ENCODE peak calls at places on chromosomes 1 and 21, in seven cellular contexts. W is body of pancreas; A is psoas muscle; S is A549; G is heart right ventricle; N is fibroblast of lung; E is CD4-positive, alpha-beta memory T cell. C is an unnamed sample. For H3K9me3, the result is how much of the 10 kb centered on the place peaks cover.

GRCh38 chr1:183956559-183957188 is 80.9 kb downstream of the COLGALT2 start:
- DNase-seq in W (no peak), A (no peak), S (peak), G (no peak), N (peak), E (peak), C (peak)

GRCh38 chr1:1187938-1188337 is 14.3 kb downstream of the TTLL10 start:
- DNase-seq in W (no peak), A (no peak), S (no peak), G (no peak), N (peak), E (no peak), C (no peak)

GRCh38 chr1:87513971-87514660 is 185.4 kb downstream of the LMO4 start:
- DNase-seq in W (no peak), A (no peak), S (no peak), G (no peak), N (peak), E (no peak), C (no peak)

GRCh38 chr1:45685308-45686080 is 839 bp downstream of the GPBP1L1 start:
- DNase-seq in W (no peak), A (no peak), S (peak), G (no peak), N (peak), E (no peak), C (no peak)

GRCh38 chr1:39080884-39081265 is 54.7 kb downstream of the NDUFS5 start:
- DNase-seq in W (no peak), A (no peak), S (no peak), G (no peak), N (no peak), E (no peak), C (no peak)

GRCh38 chr1:226002667-226003501 is 3.7 kb upstream of the SDE2 start:
- DNase-seq in W (peak), A (peak), S (peak), G (peak), N (no peak), E (no peak), C (no peak)

GRCh38 chr21:41361786-41362604 is at the start of gene MX2:
- DNase-seq in W (peak), A (peak), S (no peak), G (peak), N (peak), E (peak), C (peak)

GRCh38 chr1:187212377-187212776 is 383.6 kb downstream of the PLA2G4A start:
- DNase-seq in W (no peak), A (no peak), S (no peak), G (no peak), N (no peak), E (no peak), C (no peak)

GRCh38 chr1:201184734-201185453 is 5.7 kb upstream of the IGFN1 start:
- DNase-seq in W (peak), A (peak), S (peak), G (no peak), N (peak), E (no peak), C (no peak)

GRCh38 chr21:42674351-42674940 is 21.0 kb downstream of the PDE9A start:
- DNase-seq in W (no peak), A (peak), S (no peak), G (peak), N (peak), E (no peak), C (no peak)

GRCh38 chr21:46291561-46291960 is 5.4 kb downstream of the YBEY start:
- DNase-seq in W (no peak), A (no peak), S (no peak), G (no peak), N (no peak), E (no peak), C (no peak)

GRCh38 chr1:212975607-212975918 is 25.2 kb downstream of the VASH2 start:
- DNase-seq in W (no peak), A (no peak), S (no peak), G (no peak), N (peak), E (no peak), C (no peak)

GRCh38 chr1:11543796-11544195 is 64.8 kb downstream of the DISP3 start:
- DNase-seq in W (no peak), A (no peak), S (no peak), G (no peak), N (no peak), E (no peak), C (no peak)

GRCh38 chr1:47914218-47914937 is 82.8 kb downstream of the TRABD2B start:
- DNase-seq in W (no peak), A (no peak), S (no peak), G (no peak), N (no peak), E (no peak), C (no peak)

GRCh38 chr1:16903054-16903453 is 7.3 kb downstream of the RNU1-2 start:
- DNase-seq in W (no peak), A (no peak), S (peak), G (no peak), N (peak), E (no peak), C (no peak)

GRCh38 chr1:239985044-239985443 is 106.6 kb upstream of the FMN2 start:
- DNase-seq in W (no peak), A (no peak), S (no peak), G (no peak), N (no peak), E (no peak), C (no peak)

GRCh38 chr1:36303244-36303643 is 2.9 kb upstream of the SH3D21 start:
- DNase-seq in W (no peak), A (no peak), S (no peak), G (no peak), N (no peak), E (no peak), C (no peak)

GRCh38 chr1:81582467-81582986 is 218.2 kb upstream of the ADGRL2 start:
- DNase-seq in W (no peak), A (no peak), S (peak), G (no peak), N (peak), E (no peak), C (no peak)

GRCh38 chr1:23651069-23651808 is 40.4 kb upstream of the RPL11 start:
- DNase-seq in W (peak), A (peak), S (peak), G (peak), N (no peak), E (no peak), C (no peak)

GRCh38 chr1:202216691-202217090 is 23.1 kb downstream of the LGR6 start:
- DNase-seq in W (no peak), A (no peak), S (peak), G (no peak), N (no peak), E (no peak), C (no peak)

GRCh38 chr1:28640766-28641165 is 2.1 kb downstream of the TAF12 start:
- DNase-seq in W (no peak), A (no peak), S (peak), G (no peak), N (no peak), E (peak), C (no peak)

GRCh38 chr1:37989381-37989930 is 366 bp downstream of the SF3A3 start:
- DNase-seq in W (no peak), A (peak), S (no peak), G (no peak), N (peak), E (no peak), C (peak)

GRCh38 chr1:40167317-40167716 is 6.1 kb downstream of the RLF start:
- DNase-seq in W (no peak), A (no peak), S (no peak), G (no peak), N (no peak), E (no peak), C (no peak)

GRCh38 chr1:31646259-31646960 is 1.7 kb upstream of the PEF1 start:
- DNase-seq in W (no peak), A (no peak), S (no peak), G (no peak), N (no peak), E (no peak), C (no peak)

GRCh38 chr1:230818411-230818810 is 49.9 kb downstream of the C1orf198 start:
- DNase-seq in W (no peak), A (no peak), S (no peak), G (no peak), N (no peak), E (no peak), C (no peak)

GRCh38 chr1:38815903-38816627 is 43.5 kb downstream of the RRAGC start:
- DNase-seq in W (no peak), A (no peak), S (no peak), G (no peak), N (no peak), E (no peak), C (no peak)

GRCh38 chr1:27868932-27869718 is 3.2 kb upstream of the THEMIS2 start:
- DNase-seq in W (no peak), A (peak), S (no peak), G (no peak), N (no peak), E (peak), C (peak)

GRCh38 chr1:216518844-216519627 is 95.8 kb upstream of the USH2A start:
- DNase-seq in W (no peak), A (no peak), S (no peak), G (no peak), N (no peak), E (no peak), C (no peak)

GRCh38 chr1:154717467-154718004 is 109.5 kb upstream of the ADAR start:
- DNase-seq in W (no peak), A (no peak), S (no peak), G (no peak), N (no peak), E (no peak), C (no peak)

GRCh38 chr1:68470388-68470970 is 20.7 kb upstream of the RPE65 start:
- DNase-seq in W (no peak), A (no peak), S (peak), G (no peak), N (peak), E (no peak), C (no peak)

GRCh38 chr1:156295391-156295947 is at the start of gene GLMP:
- DNase-seq in W (peak), A (peak), S (peak), G (peak), N (peak), E (peak), C (peak)

GRCh38 chr1:194394676-194395075 is 1208.3 kb upstream of the B3GALT2 start:
- DNase-seq in W (no peak), A (no peak), S (no peak), G (no peak), N (no peak), E (no peak), C (no peak)

GRCh38 chr1:53197301-53198205 is 929 bp downstream of the CPT2 start:
- DNase-seq in W (no peak), A (no peak), S (no peak), G (no peak), N (no peak), E (no peak), C (no peak)

GRCh38 chr21:42239973-42240372 is 21.0 kb downstream of the ABCG1 start:
- DNase-seq in W (no peak), A (peak), S (no peak), G (no peak), N (no peak), E (no peak), C (no peak)

GRCh38 chr1:11178021-11179015 is 10.8 kb upstream of the ANGPTL7 start:
- DNase-seq in W (no peak), A (no peak), S (no peak), G (no peak), N (peak), E (no peak), C (no peak)

GRCh38 chr1:214419650-214420049 is 131.8 kb downstream of the PTPN14 start:
- DNase-seq in W (no peak), A (no peak), S (no peak), G (no peak), N (no peak), E (no peak), C (no peak)

GRCh38 chr1:212225871-212226302 is 59.3 kb upstream of the PPP2R5A start:
- DNase-seq in W (no peak), A (no peak), S (no peak), G (no peak), N (no peak), E (no peak), C (no peak)

GRCh38 chr21:44087426-44088400 is 19.5 kb upstream of the PWP2 start:
- DNase-seq in W (no peak), A (no peak), S (no peak), G (no peak), N (no peak), E (no peak), C (no peak)

DNA sequence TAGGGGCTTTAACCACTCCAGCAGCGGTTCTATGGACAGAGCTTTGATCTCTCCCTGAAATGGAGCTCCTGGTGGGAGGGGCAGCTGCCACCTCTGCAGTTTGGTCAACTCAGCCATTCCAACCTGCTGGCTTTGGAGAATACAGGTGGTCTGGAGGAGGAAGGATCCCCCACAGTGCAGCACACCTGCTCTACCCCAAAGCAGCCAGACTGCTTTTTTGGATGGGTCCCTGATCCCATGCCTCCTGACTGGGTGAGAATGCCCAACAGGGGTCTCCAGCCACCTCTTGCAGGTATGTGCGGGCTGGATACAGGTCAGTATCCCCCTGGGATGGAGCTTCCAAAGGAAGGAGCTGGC is 53.9 kb downstream of the TPTE start:
- DNase-seq in W (no peak), A (no peak), S (no peak), G (no peak), N (no peak), E (no peak), C (no peak)
- H3K9me3 ChIP-seq in W (under half), A (under half), S (under half), G (half or more), N (under half), E (under half), C (under half)

GRCh38 chr21:22314963-22315362 is 1316.8 kb downstream of the NCAM2 start:
- DNase-seq in W (no peak), A (no peak), S (no peak), G (no peak), N (no peak), E (no peak), C (no peak)
- H3K9me3 ChIP-seq in W (under half), A (under half), S (under half), G (under half), N (under half), E (under half), C (under half)

GRCh38 chr1:248417854-248418253 is 15.0 kb downstream of the OR2T1 start:
- DNase-seq in W (no peak), A (no peak), S (no peak), G (no peak), N (no peak), E (no peak), C (no peak)

GRCh38 chr1:248421384-248421783 is 18.5 kb downstream of the OR2T1 start:
- DNase-seq in W (no peak), A (no peak), S (peak), G (no peak), N (no peak), E (no peak), C (no peak)

GRCh38 chr1:248416226-248416625 is 13.4 kb downstream of the OR2T1 start:
- DNase-seq in W (no peak), A (no peak), S (no peak), G (no peak), N (no peak), E (no peak), C (no peak)
- H3K9me3 ChIP-seq in W (under half), A (under half), S (under half), G (under half), N (under half), E (under half), C (under half)

GRCh38 chr1:233707153-233707905 is 93.4 kb downstream of the KCNK1 start:
- DNase-seq in W (peak), A (no peak), S (peak), G (no peak), N (peak), E (no peak), C (no peak)
- H3K9me3 ChIP-seq in W (under half), A (under half), S (under half), G (under half), N (under half), E (under half), C (under half)

GRCh38 chr1:112396668-112397025 is 633 bp downstream of the CTTNBP2NL start:
- DNase-seq in W (no peak), A (no peak), S (no peak), G (no peak), N (peak), E (no peak), C (no peak)
- H3K9me3 ChIP-seq in W (under half), A (under half), S (under half), G (under half), N (under half), E (under half), C (under half)

GRCh38 chr21:39908265-39908923 is 41.2 kb downstream of the PCP4 start:
- DNase-seq in W (no peak), A (no peak), S (no peak), G (no peak), N (no peak), E (no peak), C (no peak)
- H3K9me3 ChIP-seq in W (under half), A (under half), S (under half), G (under half), N (under half), E (under half), C (under half)

C was measured in T-helper 17 cell.